ENCODE peak calls at places on chromosome 2, in five cellular contexts. One of them, this sample, is unnamed.

GRCh38 chr2:185144159-185144919 is 546.0 kb downstream of the ZNF804A start:
- DNase-seq in stimulated activated CD4-positive, alpha-beta T cell treated with anti-CD3 and anti-CD28 coated beads, Interleukin-2, amount 100 ng/mL, for 24 hours: no peak
- DNase-seq in cardiac fibroblast: no peak
- DNase-seq in stimulated activated CD8-positive, alpha-beta memory T cell treated with anti-CD3 and anti-CD28 coated beads, Interleukin-12 subunit alpha, Interleukin-12 subunit beta, amount 100 ng/mL, for 1 hour: no peak
- DNase-seq in T-helper 9 cell: no peak
- DNase-seq in this sample: no peak

GRCh38 chr2:202113571-202114142 is 40.6 kb downstream of the KIAA2012 start:
- DNase-seq in T-helper 9 cell: no peak
- DNase-seq in stimulated activated CD8-positive, alpha-beta memory T cell treated with anti-CD3 and anti-CD28 coated beads, Interleukin-12 subunit alpha, Interleukin-12 subunit beta, amount 100 ng/mL, for 1 hour: no peak
- DNase-seq in stimulated activated CD4-positive, alpha-beta T cell treated with anti-CD3 and anti-CD28 coated beads, Interleukin-2, amount 100 ng/mL, for 24 hours: no peak
- DNase-seq in cardiac fibroblast: no peak
- DNase-seq in this sample: no peak

GRCh38 chr2:221997100-221997499 is 301.7 kb downstream of the PAX3 start:
- DNase-seq in stimulated activated CD8-positive, alpha-beta memory T cell treated with anti-CD3 and anti-CD28 coated beads, Interleukin-12 subunit alpha, Interleukin-12 subunit beta, amount 100 ng/mL, for 1 hour: no peak
- DNase-seq in cardiac fibroblast: peak
- DNase-seq in T-helper 9 cell: no peak
- DNase-seq in stimulated activated CD4-positive, alpha-beta T cell treated with anti-CD3 and anti-CD28 coated beads, Interleukin-2, amount 100 ng/mL, for 24 hours: no peak
- DNase-seq in this sample: no peak

GRCh38 chr2:69514406-69514805 is 77.2 kb upstream of the NFU1 start:
- DNase-seq in cardiac fibroblast: peak
- DNase-seq in stimulated activated CD4-positive, alpha-beta T cell treated with anti-CD3 and anti-CD28 coated beads, Interleukin-2, amount 100 ng/mL, for 24 hours: no peak
- DNase-seq in stimulated activated CD8-positive, alpha-beta memory T cell treated with anti-CD3 and anti-CD28 coated beads, Interleukin-12 subunit alpha, Interleukin-12 subunit beta, amount 100 ng/mL, for 1 hour: no peak
- DNase-seq in T-helper 9 cell: no peak
- DNase-seq in this sample: no peak

GRCh38 chr2:102514061-102514785 is 41.2 kb downstream of the SLC9A4 start:
- DNase-seq in stimulated activated CD4-positive, alpha-beta T cell treated with anti-CD3 and anti-CD28 coated beads, Interleukin-2, amount 100 ng/mL, for 24 hours: no peak
- DNase-seq in stimulated activated CD8-positive, alpha-beta memory T cell treated with anti-CD3 and anti-CD28 coated beads, Interleukin-12 subunit alpha, Interleukin-12 subunit beta, amount 100 ng/mL, for 1 hour: no peak
- DNase-seq in cardiac fibroblast: peak
- DNase-seq in T-helper 9 cell: no peak
- DNase-seq in this sample: no peak

GRCh38 chr2:150624001-150624401 is 136.5 kb upstream of the RND3 start:
- DNase-seq in cardiac fibroblast: peak
- DNase-seq in stimulated activated CD4-positive, alpha-beta T cell treated with anti-CD3 and anti-CD28 coated beads, Interleukin-2, amount 100 ng/mL, for 24 hours: no peak
- DNase-seq in stimulated activated CD8-positive, alpha-beta memory T cell treated with anti-CD3 and anti-CD28 coated beads, Interleukin-12 subunit alpha, Interleukin-12 subunit beta, amount 100 ng/mL, for 1 hour: no peak
- DNase-seq in T-helper 9 cell: no peak
- DNase-seq in this sample: no peak

GRCh38 chr2:66432801-66433694 is 1.9 kb upstream of the MEIS1 start:
- DNase-seq in T-helper 9 cell: no peak
- DNase-seq in cardiac fibroblast: peak
- DNase-seq in stimulated activated CD8-positive, alpha-beta memory T cell treated with anti-CD3 and anti-CD28 coated beads, Interleukin-12 subunit alpha, Interleukin-12 subunit beta, amount 100 ng/mL, for 1 hour: no peak
- DNase-seq in stimulated activated CD4-positive, alpha-beta T cell treated with anti-CD3 and anti-CD28 coated beads, Interleukin-2, amount 100 ng/mL, for 24 hours: peak
- DNase-seq in this sample: no peak

GRCh38 chr2:234249873-234250272 is 199.4 kb downstream of the SPP2 start:
- DNase-seq in cardiac fibroblast: peak
- DNase-seq in T-helper 9 cell: no peak
- DNase-seq in stimulated activated CD8-positive, alpha-beta memory T cell treated with anti-CD3 and anti-CD28 coated beads, Interleukin-12 subunit alpha, Interleukin-12 subunit beta, amount 100 ng/mL, for 1 hour: no peak
- DNase-seq in stimulated activated CD4-positive, alpha-beta T cell treated with anti-CD3 and anti-CD28 coated beads, Interleukin-2, amount 100 ng/mL, for 24 hours: no peak
- DNase-seq in this sample: no peak

GRCh38 chr2:240074545-240074944 is 21.2 kb upstream of the OR6B3 start:
- DNase-seq in T-helper 9 cell: no peak
- DNase-seq in stimulated activated CD8-positive, alpha-beta memory T cell treated with anti-CD3 and anti-CD28 coated beads, Interleukin-12 subunit alpha, Interleukin-12 subunit beta, amount 100 ng/mL, for 1 hour: no peak
- DNase-seq in stimulated activated CD4-positive, alpha-beta T cell treated with anti-CD3 and anti-CD28 coated beads, Interleukin-2, amount 100 ng/mL, for 24 hours: no peak
- DNase-seq in cardiac fibroblast: no peak
- DNase-seq in this sample: no peak

GRCh38 chr2:237752761-237753165 is 45.8 kb upstream of the RBM44 start:
- DNase-seq in T-helper 9 cell: no peak
- DNase-seq in stimulated activated CD4-positive, alpha-beta T cell treated with anti-CD3 and anti-CD28 coated beads, Interleukin-2, amount 100 ng/mL, for 24 hours: peak
- DNase-seq in cardiac fibroblast: no peak
- DNase-seq in stimulated activated CD8-positive, alpha-beta memory T cell treated with anti-CD3 and anti-CD28 coated beads, Interleukin-12 subunit alpha, Interleukin-12 subunit beta, amount 100 ng/mL, for 1 hour: no peak
- DNase-seq in this sample: peak

GRCh38 chr2:230473378-230473777 is 57.4 kb downstream of the SP100 start:
- DNase-seq in stimulated activated CD4-positive, alpha-beta T cell treated with anti-CD3 and anti-CD28 coated beads, Interleukin-2, amount 100 ng/mL, for 24 hours: peak
- DNase-seq in cardiac fibroblast: peak
- DNase-seq in stimulated activated CD8-positive, alpha-beta memory T cell treated with anti-CD3 and anti-CD28 coated beads, Interleukin-12 subunit alpha, Interleukin-12 subunit beta, amount 100 ng/mL, for 1 hour: no peak
- DNase-seq in T-helper 9 cell: no peak
- DNase-seq in this sample: no peak

GRCh38 chr2:168874368-168875005 is 15.7 kb downstream of the SPC25 start:
- DNase-seq in stimulated activated CD8-positive, alpha-beta memory T cell treated with anti-CD3 and anti-CD28 coated beads, Interleukin-12 subunit alpha, Interleukin-12 subunit beta, amount 100 ng/mL, for 1 hour: no peak
- DNase-seq in T-helper 9 cell: no peak
- DNase-seq in stimulated activated CD4-positive, alpha-beta T cell treated with anti-CD3 and anti-CD28 coated beads, Interleukin-2, amount 100 ng/mL, for 24 hours: no peak
- DNase-seq in cardiac fibroblast: no peak
- DNase-seq in this sample: no peak

GRCh38 chr2:228901531-228901930 is 369.6 kb downstream of the PID1 start:
- DNase-seq in T-helper 9 cell: no peak
- DNase-seq in stimulated activated CD8-positive, alpha-beta memory T cell treated with anti-CD3 and anti-CD28 coated beads, Interleukin-12 subunit alpha, Interleukin-12 subunit beta, amount 100 ng/mL, for 1 hour: no peak
- DNase-seq in cardiac fibroblast: no peak
- DNase-seq in stimulated activated CD4-positive, alpha-beta T cell treated with anti-CD3 and anti-CD28 coated beads, Interleukin-2, amount 100 ng/mL, for 24 hours: no peak
- DNase-seq in this sample: no peak

GRCh38 chr2:1707771-1708351 is 36.5 kb downstream of the PXDN start:
- DNase-seq in cardiac fibroblast: peak
- DNase-seq in T-helper 9 cell: no peak
- DNase-seq in stimulated activated CD8-positive, alpha-beta memory T cell treated with anti-CD3 and anti-CD28 coated beads, Interleukin-12 subunit alpha, Interleukin-12 subunit beta, amount 100 ng/mL, for 1 hour: no peak
- DNase-seq in stimulated activated CD4-positive, alpha-beta T cell treated with anti-CD3 and anti-CD28 coated beads, Interleukin-2, amount 100 ng/mL, for 24 hours: no peak
- DNase-seq in this sample: no peak

GRCh38 chr2:76251342-76251741 is 540.6 kb upstream of the GCFC2 start:
- DNase-seq in stimulated activated CD4-positive, alpha-beta T cell treated with anti-CD3 and anti-CD28 coated beads, Interleukin-2, amount 100 ng/mL, for 24 hours: no peak
- DNase-seq in stimulated activated CD8-positive, alpha-beta memory T cell treated with anti-CD3 and anti-CD28 coated beads, Interleukin-12 subunit alpha, Interleukin-12 subunit beta, amount 100 ng/mL, for 1 hour: no peak
- DNase-seq in T-helper 9 cell: no peak
- DNase-seq in cardiac fibroblast: no peak
- DNase-seq in this sample: no peak

GRCh38 chr2:161031516-161031915 is 128.7 kb upstream of the TANK start:
- DNase-seq in stimulated activated CD4-positive, alpha-beta T cell treated with anti-CD3 and anti-CD28 coated beads, Interleukin-2, amount 100 ng/mL, for 24 hours: no peak
- DNase-seq in T-helper 9 cell: no peak
- DNase-seq in stimulated activated CD8-positive, alpha-beta memory T cell treated with anti-CD3 and anti-CD28 coated beads, Interleukin-12 subunit alpha, Interleukin-12 subunit beta, amount 100 ng/mL, for 1 hour: no peak
- DNase-seq in cardiac fibroblast: no peak
- DNase-seq in this sample: no peak

This sample was measured in stimulated activated naive B cell treated with anti-CD40 and anti-IgM and Interleukin-4, amounts not matched to agents 10 μg/mL and 1 μg/mL and 100 μg/mL, for 72 hours.